ENCODE peak calls at places on chromosomes 11 and 22, in six cellular contexts. Y is activated gamma-delta T cell treated with Interleukin-2 at 50 U/mL for 16 hours; T is stimulated activated CD8-positive, alpha-beta memory T cell treated with anti-CD3 and anti-CD28 coated beads, Interleukin-2, amount 100 ng/mL, for 48 hours; P is activated CD4-positive, alpha-beta T cell treated with anti-CD3 and anti-CD28 coated beads, Interleukin-2, amount 50 U/mL, for 1 hour; M is stimulated activated CD4-positive, alpha-beta T cell treated with anti-CD3 and anti-CD28 coated beads, Interleukin-15, amount 100 ng/mL, for 24 hours; D is tibial nerve. I is an unnamed sample.

GRCh38 chr11:107929611-107930200 is 1.5 kb downstream of the RAB39A start:
- DNase-seq in Y (no peak), T (no peak), P (no peak), M (peak), D (no peak), I (no peak)

GRCh38 chr11:132168326-132168725 is 797.9 kb downstream of the NTM start:
- DNase-seq in Y (no peak), T (no peak), P (no peak), M (no peak), D (no peak), I (no peak)

GRCh38 chr22:46863794-46864193 is 101.3 kb downstream of the TBC1D22A start:
- DNase-seq in Y (no peak), T (no peak), P (no peak), M (no peak), D (no peak), I (no peak)

GRCh38 chr11:28105869-28106268 is 2.1 kb downstream of the KIF18A start:
- DNase-seq in Y (no peak), T (no peak), P (no peak), M (no peak), D (no peak), I (no peak)

GRCh38 chr11:69968407-69969347 is 109.4 kb upstream of the ANO1 start:
- DNase-seq in Y (no peak), T (no peak), P (no peak), M (no peak), D (no peak), I (no peak)

GRCh38 chr11:105220175-105220574 is 80.6 kb upstream of the CARD18 start:
- DNase-seq in Y (no peak), T (no peak), P (no peak), M (no peak), D (no peak), I (no peak)

GRCh38 chr11:126669416-126669815 is 313.9 kb downstream of the ST3GAL4 start:
- DNase-seq in Y (no peak), T (no peak), P (no peak), M (no peak), D (no peak), I (peak)

GRCh38 chr22:41915035-41915782 is at the start of gene SHISA8:
- DNase-seq in Y (peak), T (peak), P (peak), M (peak), D (no peak), I (no peak)

GRCh38 chr11:84588131-84588829 is 1038.9 kb downstream of the DLG2 start:
- DNase-seq in Y (no peak), T (no peak), P (no peak), M (no peak), D (no peak), I (no peak)

GRCh38 chr22:47619631-47620030 is 857.2 kb downstream of the TBC1D22A start:
- DNase-seq in Y (no peak), T (no peak), P (no peak), M (no peak), D (no peak), I (no peak)

GRCh38 chr11:114192841-114193389 is 103.3 kb upstream of the NNMT start:
- DNase-seq in Y (no peak), T (no peak), P (no peak), M (no peak), D (no peak), I (no peak)

GRCh38 chr11:116895053-116895757 is 57.8 kb upstream of the APOA1 start:
- DNase-seq in Y (no peak), T (no peak), P (no peak), M (peak), D (peak), I (no peak)

GRCh38 chr11:35511666-35512065 is 13.8 kb downstream of the PAMR1 start:
- DNase-seq in Y (no peak), T (no peak), P (no peak), M (no peak), D (no peak), I (peak)